ENCODE peak calls at places on chromosomes 16 and 17, in six cellular contexts. N, J, F, S, Z and D are unnamed samples.

GRCh38 chr17:29400818-29401217 is 10.7 kb downstream of the TAOK1 start:
- DNase-seq in N (no peak), J (no peak), F (no peak), S (no peak), Z (no peak), D (no peak)

GRCh38 chr16:47477680-47478079 is 16.5 kb downstream of the PHKB start:
- DNase-seq in N (no peak), J (no peak), F (no peak), S (peak; percentile 46), Z (no peak), D (no peak)

GRCh38 chr17:39208893-39209292 is 8.8 kb downstream of the RPL19 start:
- DNase-seq in N (peak; percentile 76), J (no peak), F (no peak), S (peak; percentile 27), Z (no peak), D (peak; percentile 62)

GRCh38 chr16:86337138-86337537 is 173.2 kb upstream of the FOXF1 start:
- DNase-seq in N (no peak), J (no peak), F (no peak), S (no peak), Z (no peak), D (no peak)

GRCh38 chr16:27242398-27242797 is 26.2 kb downstream of the NSMCE1 start:
- DNase-seq in N (no peak), J (no peak), F (no peak), S (no peak), Z (peak; percentile 24), D (no peak)

GRCh38 chr16:81127051-81127450 is 30.9 kb upstream of the GCSH start:
- DNase-seq in N (no peak), J (no peak), F (peak; percentile 71), S (no peak), Z (no peak), D (no peak)

GRCh38 chr16:50671644-50672260 is 9.4 kb downstream of the SNX20 start:
- DNase-seq in N (peak; percentile 41), J (no peak), F (peak; percentile 43), S (peak; percentile 39), Z (no peak), D (peak; percentile 51)

GRCh38 chr16:47861999-47862398 is 293.8 kb downstream of the ABCC12 start:
- DNase-seq in N (no peak), J (no peak), F (no peak), S (no peak), Z (no peak), D (no peak)

GRCh38 chr16:13883266-13883665 is 36.7 kb upstream of the ERCC4 start:
- DNase-seq in N (no peak), J (no peak), F (no peak), S (no peak), Z (no peak), D (no peak)

GRCh38 chr17:50211249-50212120 is 10.1 kb upstream of the COL1A1 start:
- DNase-seq in N (no peak), J (no peak), F (no peak), S (no peak), Z (peak; percentile 76), D (no peak)

GRCh38 chr16:72794319-72794718 is 253.6 kb downstream of the ZFHX3 start:
- DNase-seq in N (no peak), J (no peak), F (no peak), S (no peak), Z (no peak), D (no peak)

GRCh38 chr16:46947900-46948547 is 25.4 kb downstream of the DNAJA2 start:
- DNase-seq in N (no peak), J (peak; percentile 11), F (peak; percentile 20), S (peak; percentile 59), Z (no peak), D (peak; percentile 40)

GRCh38 chr17:77966476-77966875 is 8.0 kb downstream of the TNRC6C start:
- DNase-seq in N (no peak), J (no peak), F (no peak), S (no peak), Z (no peak), D (no peak)

GRCh38 chr17:41957058-41957868 is 9.3 kb upstream of the CNP start:
- DNase-seq in N (no peak), J (no peak), F (no peak), S (no peak), Z (no peak), D (no peak)

GRCh38 chr17:47223007-47223406 is 13.9 kb downstream of the MYL4 start:
- DNase-seq in N (no peak), J (no peak), F (no peak), S (no peak), Z (no peak), D (no peak)

GRCh38 chr16:73329363-73330306 is 281.7 kb upstream of the ZFHX3 start:
- DNase-seq in N (peak; percentile 22), J (no peak), F (no peak), S (no peak), Z (no peak), D (peak; percentile 82)

GRCh38 chr16:88008835-88009234 is 57.6 kb downstream of the BANP start:
- DNase-seq in N (no peak), J (no peak), F (no peak), S (no peak), Z (peak; percentile 18), D (no peak)

GRCh38 chr16:49699718-49700117 is 156.2 kb downstream of the ZNF423 start:
- DNase-seq in N (no peak), J (no peak), F (no peak), S (no peak), Z (no peak), D (no peak)

GRCh38 chr17:71779482-71779881 is 341.3 kb upstream of the SOX9 start:
- DNase-seq in N (no peak), J (no peak), F (no peak), S (no peak), Z (no peak), D (no peak)

GRCh38 chr17:33290156-33290697 is 2.9 kb downstream of the ASIC2 start:
- DNase-seq in N (no peak), J (no peak), F (no peak), S (no peak), Z (no peak), D (no peak)

GRCh38 chr16:31198207-31198882 is 4.2 kb downstream of the PYCARD start:
- DNase-seq in N (no peak), J (no peak), F (no peak), S (no peak), Z (no peak), D (no peak)

GRCh38 chr16:73480381-73480780 is 432.5 kb upstream of the ZFHX3 start:
- DNase-seq in N (no peak), J (no peak), F (no peak), S (no peak), Z (no peak), D (no peak)

GRCh38 chr17:7782237-7782636 is 51.8 kb upstream of the KDM6B start:
- DNase-seq in N (no peak), J (no peak), F (no peak), S (peak; percentile 73), Z (no peak), D (no peak)

GRCh38 chr16:89142474-89143197 is 28.9 kb upstream of the CDH15 start:
- DNase-seq in N (peak; percentile 44), J (no peak), F (no peak), S (peak; percentile 11), Z (no peak), D (no peak)

GRCh38 chr17:9512323-9513168 is 63.1 kb downstream of the STX8 start:
- DNase-seq in N (no peak), J (no peak), F (no peak), S (peak; percentile 70), Z (no peak), D (no peak)

GRCh38 chr16:66128363-66128725 is 238.1 kb upstream of the CDH5 start:
- DNase-seq in N (no peak), J (no peak), F (no peak), S (no peak), Z (no peak), D (no peak)

GRCh38 chr16:53078765-53079484 is 24.1 kb downstream of the CHD9 start:
- DNase-seq in N (no peak), J (no peak), F (no peak), S (peak; percentile 61), Z (no peak), D (no peak)

GRCh38 chr16:89401641-89402445 is 88.5 kb downstream of the ANKRD11 start:
- DNase-seq in N (no peak), J (no peak), F (no peak), S (no peak), Z (no peak), D (no peak)

GRCh38 chr16:2244926-2245795 is 6.2 kb downstream of the ECI1 start:
- DNase-seq in N (no peak), J (no peak), F (no peak), S (no peak), Z (no peak), D (no peak)

GRCh38 chr17:79921411-79922160 is 82.3 kb upstream of the CBX4 start:
- DNase-seq in N (no peak), J (no peak), F (no peak), S (no peak), Z (no peak), D (no peak)
- H3K4me3 ChIP-seq in N (peak overlapping the region; percentile 7), J (no peak overlapping the region), F (no peak overlapping the region), S (no peak overlapping the region), Z (no peak overlapping the region), D (no peak overlapping the region)

GRCh38 chr16:84703671-84704070 is 3.9 kb downstream of the USP10 start:
- DNase-seq in N (no peak), J (no peak), F (no peak), S (no peak), Z (peak; percentile 15), D (no peak)

GRCh38 chr16:84709609-84710008 is 9.8 kb downstream of the USP10 start:
- DNase-seq in N (no peak), J (no peak), F (no peak), S (no peak), Z (no peak), D (no peak)

GRCh38 chr16:84704253-84704652 is 4.5 kb downstream of the USP10 start:
- DNase-seq in N (no peak), J (no peak), F (no peak), S (no peak), Z (no peak), D (no peak)

GRCh38 chr16:84710686-84711085 is 10.9 kb downstream of the USP10 start:
- DNase-seq in N (no peak), J (no peak), F (no peak), S (no peak), Z (no peak), D (no peak)

DNA sequence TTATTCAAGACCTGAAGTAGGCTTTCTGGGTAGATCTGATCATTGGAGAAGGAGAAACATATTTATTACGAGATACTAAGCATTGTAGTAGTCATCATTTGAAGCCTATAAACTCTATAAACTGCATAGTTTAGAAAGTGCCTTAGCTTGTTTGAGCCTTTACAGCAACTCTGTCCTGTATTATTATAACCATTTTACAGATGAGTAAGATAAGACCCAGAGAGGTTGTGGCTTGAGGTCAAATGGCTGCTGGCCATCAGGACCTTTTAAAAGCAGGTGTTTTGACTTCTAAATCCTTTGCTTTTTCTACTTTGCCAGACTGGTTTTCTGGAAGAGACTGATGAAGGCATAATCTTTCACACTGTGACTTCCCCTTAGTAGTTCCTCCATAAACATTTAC is 7.1 kb downstream of the USP10 start:
- DNase-seq in N (no peak), J (no peak), F (no peak), S (no peak), Z (no peak), D (no peak)
- H3K4me1 ChIP-seq in N (peaks cover 18% of the 10 kb centered on the region), J (peaks cover 4% of the 10 kb centered on the region), F (peaks cover 31% of the 10 kb centered on the region), S (no peaks in the 10 kb centered on the region), Z (peaks cover 34% of the 10 kb centered on the region), D (peaks cover 6% of the 10 kb centered on the region)

GRCh38 chr16:8641671-8642070 is 20.2 kb downstream of the METTL22 start:
- DNase-seq in N (no peak), J (no peak), F (no peak), S (no peak), Z (no peak), D (no peak)
- H3K9me3 ChIP-seq in N (no peaks in the 10 kb centered on the region), J (no peaks in the 10 kb centered on the region), F (no peaks in the 10 kb centered on the region), S (no peaks in the 10 kb centered on the region), Z (no peaks in the 10 kb centered on the region), D (no peaks in the 10 kb centered on the region)

GRCh38 chr17:4310349-4311060 is 46.7 kb upstream of the ANKFY1 start:
- DNase-seq in N (no peak), J (no peak), F (no peak), S (peak; percentile 47), Z (no peak), D (no peak)
- H3K4me3 ChIP-seq in N (no peak overlapping the region), J (no peak overlapping the region), F (no peak overlapping the region), S (no peak overlapping the region), Z (no peak overlapping the region), D (no peak overlapping the region)